ENCODE peak calls at places on chromosomes 2 and 18, in six cellular contexts. One of them, this sample, is unnamed.

GRCh38 chr2:34105015-34105767 is 506.1 kb upstream of the FAM98A start:
- DNase-seq in NCI-H774: no peak
- DNase-seq in activated B cell treated with CpG ODN at 0.5 μM for 24 hours: no peak
- DNase-seq in GM13977: no peak
- DNase-seq in colonic mucosa: no peak
- DNase-seq in iris pigment epithelial cell: peak
- DNase-seq in this sample: no peak

GRCh38 chr2:169018390-169018789 is 12.7 kb downstream of the ABCB11 start:
- DNase-seq in NCI-H774: no peak
- DNase-seq in GM13977: no peak
- DNase-seq in iris pigment epithelial cell: no peak
- DNase-seq in colonic mucosa: no peak
- DNase-seq in activated B cell treated with CpG ODN at 0.5 μM for 24 hours: no peak
- DNase-seq in this sample: no peak

GRCh38 chr2:184357033-184357432 is 241.3 kb upstream of the ZNF804A start:
- DNase-seq in iris pigment epithelial cell: no peak
- DNase-seq in NCI-H774: no peak
- DNase-seq in GM13977: no peak
- DNase-seq in activated B cell treated with CpG ODN at 0.5 μM for 24 hours: no peak
- DNase-seq in colonic mucosa: no peak
- DNase-seq in this sample: no peak

GRCh38 chr2:101679037-101679726 is 18.3 kb upstream of the MAP4K4 start:
- DNase-seq in activated B cell treated with CpG ODN at 0.5 μM for 24 hours: no peak
- DNase-seq in iris pigment epithelial cell: peak
- DNase-seq in GM13977: no peak
- DNase-seq in NCI-H774: no peak
- DNase-seq in colonic mucosa: no peak
- DNase-seq in this sample: no peak

GRCh38 chr2:214542251-214542650 is 131.4 kb downstream of the VWC2L start:
- DNase-seq in colonic mucosa: no peak
- DNase-seq in activated B cell treated with CpG ODN at 0.5 μM for 24 hours: no peak
- DNase-seq in iris pigment epithelial cell: no peak
- DNase-seq in GM13977: no peak
- DNase-seq in NCI-H774: no peak
- DNase-seq in this sample: no peak

GRCh38 chr2:196168181-196168580 is 3.2 kb downstream of the STK17B start:
- DNase-seq in GM13977: no peak
- DNase-seq in colonic mucosa: no peak
- DNase-seq in NCI-H774: no peak
- DNase-seq in iris pigment epithelial cell: peak
- DNase-seq in activated B cell treated with CpG ODN at 0.5 μM for 24 hours: no peak
- DNase-seq in this sample: peak

GRCh38 chr2:15594291-15595256 is 2.9 kb downstream of the DDX1 start:
- DNase-seq in activated B cell treated with CpG ODN at 0.5 μM for 24 hours: no peak
- DNase-seq in NCI-H774: no peak
- DNase-seq in colonic mucosa: no peak
- DNase-seq in GM13977: no peak
- DNase-seq in iris pigment epithelial cell: no peak
- DNase-seq in this sample: no peak

GRCh38 chr18:1438458-1438910 is 533.8 kb downstream of the ADCYAP1 start:
- DNase-seq in activated B cell treated with CpG ODN at 0.5 μM for 24 hours: no peak
- DNase-seq in GM13977: no peak
- DNase-seq in colonic mucosa: no peak
- DNase-seq in iris pigment epithelial cell: no peak
- DNase-seq in NCI-H774: no peak
- DNase-seq in this sample: no peak

GRCh38 chr2:9303528-9304225 is 97.1 kb downstream of the ASAP2 start:
- DNase-seq in NCI-H774: no peak
- DNase-seq in activated B cell treated with CpG ODN at 0.5 μM for 24 hours: no peak
- DNase-seq in colonic mucosa: no peak
- DNase-seq in GM13977: no peak
- DNase-seq in iris pigment epithelial cell: no peak
- DNase-seq in this sample: no peak

GRCh38 chr18:48333563-48333962 is 75.6 kb downstream of the ZBTB7C start:
- DNase-seq in activated B cell treated with CpG ODN at 0.5 μM for 24 hours: no peak
- DNase-seq in GM13977: no peak
- DNase-seq in iris pigment epithelial cell: no peak
- DNase-seq in colonic mucosa: no peak
- DNase-seq in NCI-H774: no peak
- DNase-seq in this sample: no peak

GRCh38 chr2:117321816-117322215 is 492.7 kb upstream of the DDX18 start:
- DNase-seq in GM13977: no peak
- DNase-seq in iris pigment epithelial cell: no peak
- DNase-seq in NCI-H774: no peak
- DNase-seq in activated B cell treated with CpG ODN at 0.5 μM for 24 hours: no peak
- DNase-seq in colonic mucosa: no peak
- DNase-seq in this sample: no peak

This sample was measured in PC-9.